ENCODE peak calls at places on chromosomes 5 and 9, in five cellular contexts. H, O, U, F and M are unnamed samples.

GRCh38 chr9:15543033-15543791 is 9.6 kb upstream of the CCDC171 start:
- DNase-seq in H (no peak), O (no peak), U (peak), F (no peak), M (no peak)

GRCh38 chr9:126397056-126397455 is 70.4 kb downstream of the MVB12B start:
- DNase-seq in H (peak), O (peak), U (no peak), F (no peak), M (no peak)

GRCh38 chr5:148687427-148687826 is 33.1 kb upstream of the HTR4 start:
- DNase-seq in H (no peak), O (no peak), U (no peak), F (peak), M (peak)

GRCh38 chr9:34484678-34485077 is 26.1 kb downstream of the DNAI1 start:
- DNase-seq in H (no peak), O (no peak), U (no peak), F (no peak), M (no peak)

GRCh38 chr9:137391411-137391754 is 31.6 kb downstream of the EXD3 start:
- DNase-seq in H (no peak), O (no peak), U (no peak), F (no peak), M (no peak)

GRCh38 chr5:132269635-132270344 is 12.3 kb downstream of the PDLIM4 start:
- DNase-seq in H (no peak), O (no peak), U (no peak), F (no peak), M (no peak)

GRCh38 chr5:36079200-36079761 is 12.6 kb upstream of the UGT3A2 start:
- DNase-seq in H (no peak), O (no peak), U (peak), F (peak), M (peak)

GRCh38 chr5:159897786-159898393 is 18.4 kb upstream of the ADRA1B start:
- DNase-seq in H (no peak), O (no peak), U (no peak), F (peak), M (no peak)

GRCh38 chr5:72010395-72010794 is 96.9 kb upstream of the MAP1B start:
- DNase-seq in H (no peak), O (no peak), U (no peak), F (no peak), M (no peak)

GRCh38 chr9:133880851-133881634 is 111.1 kb downstream of the VAV2 start:
- DNase-seq in H (no peak), O (no peak), U (no peak), F (no peak), M (no peak)

GRCh38 chr5:121974261-121974660 is 12.5 kb downstream of the SRFBP1 start:
- DNase-seq in H (no peak), O (no peak), U (no peak), F (no peak), M (no peak)

GRCh38 chr5:142181547-142182191 is 73.1 kb downstream of the NDFIP1 start:
- DNase-seq in H (no peak), O (no peak), U (no peak), F (no peak), M (no peak)